ENCODE peak calls at places on chromosome 14, in six cellular contexts. One of them, this sample, is unnamed.

GRCh38 chr14:95361373-95362179 is 41.9 kb upstream of the CLMN start:
- DNase-seq in mesendoderm: peak; percentile 94
- DNase-seq in H1: peak; percentile 86
- DNase-seq in IMR-90: no peak
- DNase-seq in neuronal stem cell: no peak
- DNase-seq in trophoblast cell: peak; percentile 32
- DNase-seq in this sample: no peak

GRCh38 chr14:81062816-81063215 is 107.4 kb downstream of the TSHR start:
- DNase-seq in trophoblast cell: no peak
- DNase-seq in H1: peak; percentile 50
- DNase-seq in neuronal stem cell: no peak
- DNase-seq in IMR-90: peak; percentile 0
- DNase-seq in mesendoderm: peak; percentile 66
- DNase-seq in this sample: no peak

GRCh38 chr14:69325086-69325485 is 65.1 kb downstream of the GALNT16 start:
- DNase-seq in mesendoderm: no peak
- DNase-seq in trophoblast cell: no peak
- DNase-seq in neuronal stem cell: no peak
- DNase-seq in IMR-90: no peak
- DNase-seq in H1: no peak
- DNase-seq in this sample: no peak

GRCh38 chr14:47332099-47332498 is 343.3 kb downstream of the MDGA2 start:
- DNase-seq in mesendoderm: no peak
- DNase-seq in trophoblast cell: no peak
- DNase-seq in IMR-90: no peak
- DNase-seq in neuronal stem cell: no peak
- DNase-seq in H1: no peak
- DNase-seq in this sample: no peak

GRCh38 chr14:54683882-54684794 is 117.2 kb downstream of the SAMD4A start:
- DNase-seq in IMR-90: peak; percentile 80
- DNase-seq in neuronal stem cell: no peak
- DNase-seq in trophoblast cell: peak; percentile 27
- DNase-seq in mesendoderm: peak; percentile 79
- DNase-seq in H1: peak; percentile 76
- DNase-seq in this sample: peak; percentile 76

GRCh38 chr14:50816419-50817047 is 14.4 kb downstream of the NIN start:
- DNase-seq in trophoblast cell: no peak
- DNase-seq in IMR-90: peak; percentile 70
- DNase-seq in mesendoderm: no peak
- DNase-seq in neuronal stem cell: no peak
- DNase-seq in H1: no peak
- DNase-seq in this sample: peak; percentile 85

GRCh38 chr14:103868242-103868897 is 21.0 kb upstream of the PPP1R13B start:
- DNase-seq in mesendoderm: no peak
- DNase-seq in neuronal stem cell: no peak
- DNase-seq in trophoblast cell: peak; percentile 54
- DNase-seq in IMR-90: no peak
- DNase-seq in H1: no peak
- DNase-seq in this sample: no peak

GRCh38 chr14:39318574-39318973 is 84.9 kb downstream of the MIA2 start:
- DNase-seq in neuronal stem cell: no peak
- DNase-seq in trophoblast cell: no peak
- DNase-seq in IMR-90: peak; percentile 23
- DNase-seq in H1: no peak
- DNase-seq in mesendoderm: no peak
- DNase-seq in this sample: no peak

GRCh38 chr14:91893659-91894058 is 26.3 kb upstream of the TC2N start:
- DNase-seq in trophoblast cell: no peak
- DNase-seq in neuronal stem cell: no peak
- DNase-seq in mesendoderm: no peak
- DNase-seq in IMR-90: no peak
- DNase-seq in H1: no peak
- DNase-seq in this sample: no peak

GRCh38 chr14:69650948-69651369 is 39.6 kb downstream of the SUSD6 start:
- DNase-seq in mesendoderm: peak; percentile 49
- DNase-seq in neuronal stem cell: no peak
- DNase-seq in trophoblast cell: no peak
- DNase-seq in IMR-90: no peak
- DNase-seq in H1: no peak
- DNase-seq in this sample: no peak

GRCh38 chr14:69501362-69501964 is 16.9 kb downstream of the PLEKHD1 start:
- DNase-seq in mesendoderm: no peak
- DNase-seq in trophoblast cell: no peak
- DNase-seq in H1: no peak
- DNase-seq in IMR-90: peak; percentile 15
- DNase-seq in neuronal stem cell: no peak
- DNase-seq in this sample: no peak

GRCh38 chr14:93532550-93532949 is 101.8 kb downstream of the UNC79 start:
- DNase-seq in neuronal stem cell: no peak
- DNase-seq in H1: no peak
- DNase-seq in trophoblast cell: no peak
- DNase-seq in IMR-90: no peak
- DNase-seq in mesendoderm: no peak
- DNase-seq in this sample: no peak

GRCh38 chr14:103257211-103257962 is 76.7 kb upstream of the EIF5 start:
- DNase-seq in mesendoderm: no peak
- DNase-seq in neuronal stem cell: no peak
- DNase-seq in IMR-90: peak; percentile 29
- DNase-seq in trophoblast cell: peak; percentile 85
- DNase-seq in H1: peak; percentile 10
- DNase-seq in this sample: peak; percentile 47

GRCh38 chr14:64110832-64111231 is 183.3 kb downstream of the ESR2 start:
- DNase-seq in mesendoderm: no peak
- DNase-seq in neuronal stem cell: no peak
- DNase-seq in trophoblast cell: no peak
- DNase-seq in H1: no peak
- DNase-seq in IMR-90: peak; percentile 5
- DNase-seq in this sample: no peak

GRCh38 chr14:99194736-99195135 is 77.3 kb downstream of the BCL11B start:
- DNase-seq in H1: no peak
- DNase-seq in neuronal stem cell: no peak
- DNase-seq in trophoblast cell: no peak
- DNase-seq in IMR-90: no peak
- DNase-seq in mesendoderm: no peak
- DNase-seq in this sample: no peak

GRCh38 chr14:70052990-70053389 is 135.8 kb downstream of the SLC8A3 start:
- DNase-seq in trophoblast cell: peak; percentile 11
- DNase-seq in neuronal stem cell: peak; percentile 76
- DNase-seq in mesendoderm: peak; percentile 49
- DNase-seq in IMR-90: peak; percentile 28
- DNase-seq in H1: peak; percentile 72
- DNase-seq in this sample: peak; percentile 4

GRCh38 chr14:22653012-22653621 is 9.0 kb upstream of the OR6J1 start:
- DNase-seq in H1: peak; percentile 84
- DNase-seq in IMR-90: peak; percentile 74
- DNase-seq in mesendoderm: peak; percentile 94
- DNase-seq in trophoblast cell: peak; percentile 51
- DNase-seq in neuronal stem cell: peak; percentile 63
- DNase-seq in this sample: peak; percentile 76

GRCh38 chr14:37857774-37858266 is 262.4 kb downstream of the TTC6 start:
- DNase-seq in trophoblast cell: no peak
- DNase-seq in neuronal stem cell: no peak
- DNase-seq in IMR-90: no peak
- DNase-seq in mesendoderm: no peak
- DNase-seq in H1: no peak
- DNase-seq in this sample: no peak

GRCh38 chr14:40308240-40308639 is 876.0 kb upstream of the FBXO33 start:
- DNase-seq in neuronal stem cell: no peak
- DNase-seq in H1: no peak
- DNase-seq in IMR-90: no peak
- DNase-seq in trophoblast cell: no peak
- DNase-seq in mesendoderm: no peak
- DNase-seq in this sample: no peak

GRCh38 chr14:69657961-69658360 is 46.6 kb downstream of the SUSD6 start:
- DNase-seq in trophoblast cell: no peak
- DNase-seq in mesendoderm: peak; percentile 48
- DNase-seq in H1: no peak
- DNase-seq in IMR-90: peak; percentile 42
- DNase-seq in neuronal stem cell: no peak
- DNase-seq in this sample: no peak

GRCh38 chr14:90851327-90852036 is 35.3 kb upstream of the TTC7B start:
- DNase-seq in IMR-90: no peak
- DNase-seq in mesendoderm: no peak
- DNase-seq in trophoblast cell: no peak
- DNase-seq in H1: peak; percentile 6
- DNase-seq in neuronal stem cell: no peak
- DNase-seq in this sample: no peak

GRCh38 chr14:89537911-89538310 is 120.9 kb upstream of the FOXN3 start:
- DNase-seq in trophoblast cell: no peak
- DNase-seq in IMR-90: no peak
- DNase-seq in mesendoderm: peak; percentile 39
- DNase-seq in neuronal stem cell: no peak
- DNase-seq in H1: no peak
- DNase-seq in this sample: no peak
- H2AK5ac ChIP-seq in trophoblast cell: no peak overlapping the region
- H2AK5ac ChIP-seq in IMR-90: peak overlapping the region; percentile 63
- H2AK5ac ChIP-seq in mesendoderm: no peak overlapping the region
- H2AK5ac ChIP-seq in neuronal stem cell: no peak overlapping the region
- H2AK5ac ChIP-seq in H1: no peak overlapping the region
- H2AK5ac ChIP-seq in this sample: no peak overlapping the region

DNA sequence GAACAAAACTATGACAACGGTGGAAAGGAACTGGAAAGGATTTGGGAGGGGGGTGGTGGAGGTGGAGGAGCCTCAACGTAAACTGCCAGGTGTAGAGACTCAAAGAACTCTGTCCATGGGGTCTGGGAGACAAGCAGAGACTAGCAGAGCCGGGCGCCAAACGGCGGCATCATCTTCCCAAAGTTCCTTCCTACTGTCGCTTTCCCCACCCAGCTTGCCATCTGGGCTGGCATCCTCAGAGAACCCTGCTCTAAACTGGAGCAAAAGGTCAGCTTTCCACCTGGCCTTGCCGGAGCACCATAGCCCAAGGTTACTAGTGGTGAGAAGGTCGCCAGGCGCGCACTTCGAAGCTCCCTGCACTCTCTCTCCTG is 4.0 kb upstream of the IRF2BPL start:
- DNase-seq in IMR-90: no peak
- DNase-seq in trophoblast cell: no peak
- DNase-seq in H1: no peak
- DNase-seq in neuronal stem cell: no peak
- DNase-seq in mesendoderm: no peak
- DNase-seq in this sample: no peak
- H2BK120ac ChIP-seq in IMR-90: peak overlapping the region; percentile 99
- H2BK120ac ChIP-seq in trophoblast cell: peak overlapping the region; percentile 95
- H2BK120ac ChIP-seq in H1: peak overlapping the region; percentile 91
- H2BK120ac ChIP-seq in neuronal stem cell: peak overlapping the region; percentile 35
- H2BK120ac ChIP-seq in mesendoderm: peak overlapping the region; percentile 17
- H2BK120ac ChIP-seq in this sample: peak overlapping the region; percentile 65

GRCh38 chr14:53571990-53572389 is 384.6 kb downstream of the BMP4 start:
- DNase-seq in mesendoderm: peak; percentile 42
- DNase-seq in neuronal stem cell: no peak
- DNase-seq in IMR-90: peak; percentile 18
- DNase-seq in trophoblast cell: no peak
- DNase-seq in H1: no peak
- DNase-seq in this sample: no peak
- H3K4me3 ChIP-seq in mesendoderm: no peak overlapping the region
- H3K4me3 ChIP-seq in neuronal stem cell: no peak overlapping the region
- H3K4me3 ChIP-seq in IMR-90: no peak overlapping the region
- H3K4me3 ChIP-seq in trophoblast cell: no peak overlapping the region
- H3K4me3 ChIP-seq in H1: no peak overlapping the region
- H3K4me3 ChIP-seq in this sample: no peak overlapping the region

DNA sequence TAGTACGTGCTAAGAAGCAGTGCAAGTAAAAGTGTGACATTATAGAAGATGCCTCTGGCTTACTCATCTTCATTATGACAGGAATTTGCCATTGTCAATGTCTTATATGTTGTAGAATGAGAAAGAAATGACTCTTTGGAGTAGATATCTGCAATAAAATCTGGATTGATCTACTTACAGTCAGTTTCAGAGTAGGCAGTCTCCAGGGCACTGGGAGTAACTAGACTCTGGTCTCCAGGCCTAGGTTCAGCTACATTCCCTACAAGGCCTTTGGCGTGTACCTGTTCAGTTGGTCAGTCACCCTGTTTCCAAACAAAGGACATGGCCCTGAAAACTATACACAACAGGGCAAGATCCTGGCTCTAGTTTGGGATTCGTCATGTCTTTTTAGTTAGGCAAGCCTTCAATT is 409.8 kb downstream of the RAD51B start:
- DNase-seq in H1: no peak
- DNase-seq in neuronal stem cell: no peak
- DNase-seq in mesendoderm: no peak
- DNase-seq in trophoblast cell: no peak
- DNase-seq in IMR-90: no peak
- DNase-seq in this sample: no peak
- H2AK5ac ChIP-seq in H1: no peak overlapping the region
- H2AK5ac ChIP-seq in neuronal stem cell: no peak overlapping the region
- H2AK5ac ChIP-seq in mesendoderm: no peak overlapping the region
- H2AK5ac ChIP-seq in trophoblast cell: peak overlapping the region; percentile 91
- H2AK5ac ChIP-seq in IMR-90: peak overlapping the region; percentile 48
- H2AK5ac ChIP-seq in this sample: peak overlapping the region; percentile 99

DNA sequence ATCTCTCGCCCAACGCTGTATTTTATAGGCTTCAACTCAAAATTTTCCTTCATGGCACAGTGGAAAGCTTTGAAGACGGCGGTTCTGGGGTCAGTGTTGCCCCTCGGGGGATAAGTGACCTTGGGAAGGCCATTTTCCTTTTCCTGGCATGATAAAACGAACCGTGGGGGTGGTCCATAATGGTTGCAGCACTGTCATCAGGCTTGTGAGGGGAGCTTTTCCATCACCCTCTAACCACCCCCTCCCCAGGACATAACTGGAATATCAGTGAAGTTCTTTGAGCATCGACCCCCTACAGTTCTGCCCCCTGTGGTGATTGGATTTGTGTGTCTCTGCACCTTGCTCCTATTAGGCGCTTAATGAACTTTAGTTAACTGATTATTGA is 16.0 kb downstream of the FOS start:
- DNase-seq in H1: no peak
- DNase-seq in IMR-90: no peak
- DNase-seq in mesendoderm: peak; percentile 77
- DNase-seq in trophoblast cell: no peak
- DNase-seq in neuronal stem cell: no peak
- DNase-seq in this sample: no peak
- H2BK120ac ChIP-seq in H1: peak overlapping the region; percentile 60
- H2BK120ac ChIP-seq in IMR-90: peak overlapping the region; percentile 78
- H2BK120ac ChIP-seq in mesendoderm: no peak overlapping the region
- H2BK120ac ChIP-seq in trophoblast cell: peak overlapping the region; percentile 86
- H2BK120ac ChIP-seq in neuronal stem cell: no peak overlapping the region
- H2BK120ac ChIP-seq in this sample: peak overlapping the region; percentile 80

DNA sequence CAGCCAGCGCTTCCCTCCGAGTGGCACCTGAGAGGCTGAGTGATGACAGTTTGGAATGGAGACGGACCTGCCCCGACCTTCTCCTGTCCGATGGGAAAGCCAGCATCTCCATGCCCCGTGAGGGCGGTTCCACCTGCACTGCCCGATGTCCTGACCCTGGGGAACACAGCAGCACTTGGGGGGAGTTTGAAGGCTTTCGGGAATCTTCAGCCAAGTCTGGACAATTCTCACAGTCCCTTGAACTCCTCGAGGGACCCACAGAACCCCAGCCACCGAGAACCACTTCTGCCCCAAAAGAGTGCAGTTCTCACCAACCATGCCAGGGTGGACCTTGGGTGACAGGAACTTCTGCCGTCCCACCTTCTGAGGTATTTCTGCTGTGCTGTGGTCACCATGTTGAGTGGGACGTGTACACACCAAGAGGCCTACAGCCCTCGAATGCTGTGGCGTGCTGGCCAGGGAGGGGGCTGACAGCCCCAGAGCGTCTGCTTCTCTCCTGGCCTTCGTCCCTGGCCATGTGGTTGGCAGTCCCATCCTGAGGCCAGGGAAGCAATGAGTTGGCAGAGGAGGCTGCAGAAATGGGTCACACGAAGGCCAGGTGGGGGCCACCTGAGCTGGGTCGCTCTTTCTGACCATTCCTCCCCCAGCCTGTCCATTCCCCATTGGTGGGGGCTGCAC is 1.0 kb downstream of the CLBA1 start:
- DNase-seq in IMR-90: no peak
- DNase-seq in mesendoderm: no peak
- DNase-seq in H1: no peak
- DNase-seq in neuronal stem cell: no peak
- DNase-seq in trophoblast cell: no peak
- DNase-seq in this sample: no peak
- H3K4me3 ChIP-seq in IMR-90: peak overlapping the region; percentile 71
- H3K4me3 ChIP-seq in mesendoderm: no peak overlapping the region
- H3K4me3 ChIP-seq in H1: no peak overlapping the region
- H3K4me3 ChIP-seq in neuronal stem cell: peak overlapping the region; percentile 69
- H3K4me3 ChIP-seq in trophoblast cell: no peak overlapping the region
- H3K4me3 ChIP-seq in this sample: peak overlapping the region; percentile 80